ENCODE peak calls at places on chromosome 21, in eight cellular contexts. One of them, this sample, is unnamed.

GRCh38 chr21:34501716-34502115 is 10.3 kb downstream of the KCNE1 start:
- DNase-seq in BE2C: no peak
- DNase-seq in hepatocyte: no peak
- DNase-seq in ovary: no peak
- DNase-seq in AG04450: no peak
- DNase-seq in A549: no peak
- DNase-seq in progenitor cell of endocrine pancreas: no peak
- DNase-seq in PC-3: no peak
- DNase-seq in this sample: no peak

GRCh38 chr21:14646893-14647292 is 100.8 kb upstream of the SAMSN1 start:
- DNase-seq in BE2C: no peak
- DNase-seq in AG04450: no peak
- DNase-seq in ovary: no peak
- DNase-seq in A549: no peak
- DNase-seq in hepatocyte: no peak
- DNase-seq in progenitor cell of endocrine pancreas: no peak
- DNase-seq in PC-3: no peak
- DNase-seq in this sample: no peak

GRCh38 chr21:37368536-37369279 is 2.1 kb downstream of the DYRK1A start:
- DNase-seq in PC-3: peak
- DNase-seq in hepatocyte: peak
- DNase-seq in BE2C: no peak
- DNase-seq in A549: no peak
- DNase-seq in progenitor cell of endocrine pancreas: no peak
- DNase-seq in ovary: no peak
- DNase-seq in AG04450: no peak
- DNase-seq in this sample: no peak

GRCh38 chr21:41250519-41250918 is 66.1 kb upstream of the FAM3B start:
- DNase-seq in A549: no peak
- DNase-seq in ovary: no peak
- DNase-seq in hepatocyte: no peak
- DNase-seq in progenitor cell of endocrine pancreas: no peak
- DNase-seq in BE2C: no peak
- DNase-seq in PC-3: peak
- DNase-seq in AG04450: no peak
- DNase-seq in this sample: no peak

GRCh38 chr21:14900611-14901010 is 164.2 kb downstream of the NRIP1 start:
- DNase-seq in A549: no peak
- DNase-seq in progenitor cell of endocrine pancreas: no peak
- DNase-seq in hepatocyte: no peak
- DNase-seq in PC-3: peak
- DNase-seq in AG04450: no peak
- DNase-seq in ovary: no peak
- DNase-seq in BE2C: no peak
- DNase-seq in this sample: no peak

GRCh38 chr21:42414928-42415769 is 11.4 kb downstream of the UBASH3A start:
- DNase-seq in hepatocyte: no peak
- DNase-seq in PC-3: peak
- DNase-seq in A549: peak
- DNase-seq in AG04450: no peak
- DNase-seq in progenitor cell of endocrine pancreas: no peak
- DNase-seq in BE2C: no peak
- DNase-seq in ovary: peak
- DNase-seq in this sample: no peak

GRCh38 chr21:45109831-45110492 is 35.6 kb downstream of the ADARB1 start:
- DNase-seq in A549: no peak
- DNase-seq in BE2C: no peak
- DNase-seq in PC-3: no peak
- DNase-seq in hepatocyte: no peak
- DNase-seq in ovary: no peak
- DNase-seq in progenitor cell of endocrine pancreas: no peak
- DNase-seq in AG04450: no peak
- DNase-seq in this sample: peak

GRCh38 chr21:45620201-45620600 is 23.3 kb upstream of the PCBP3 start:
- DNase-seq in ovary: no peak
- DNase-seq in progenitor cell of endocrine pancreas: no peak
- DNase-seq in A549: no peak
- DNase-seq in BE2C: peak
- DNase-seq in AG04450: no peak
- DNase-seq in hepatocyte: no peak
- DNase-seq in PC-3: no peak
- DNase-seq in this sample: no peak

GRCh38 chr21:15170614-15171013 is 105.8 kb upstream of the NRIP1 start:
- DNase-seq in progenitor cell of endocrine pancreas: no peak
- DNase-seq in ovary: no peak
- DNase-seq in hepatocyte: no peak
- DNase-seq in AG04450: no peak
- DNase-seq in PC-3: no peak
- DNase-seq in BE2C: no peak
- DNase-seq in A549: no peak
- DNase-seq in this sample: no peak

GRCh38 chr21:23874271-23874670 is 1733.0 kb downstream of the MRPL39 start:
- DNase-seq in AG04450: no peak
- DNase-seq in A549: no peak
- DNase-seq in progenitor cell of endocrine pancreas: no peak
- DNase-seq in hepatocyte: no peak
- DNase-seq in BE2C: no peak
- DNase-seq in PC-3: no peak
- DNase-seq in ovary: no peak
- DNase-seq in this sample: no peak

GRCh38 chr21:46111193-46111571 is 13.3 kb downstream of the COL6A2 start:
- DNase-seq in PC-3: no peak
- DNase-seq in ovary: peak
- DNase-seq in AG04450: no peak
- DNase-seq in A549: no peak
- DNase-seq in hepatocyte: no peak
- DNase-seq in BE2C: peak
- DNase-seq in progenitor cell of endocrine pancreas: peak
- DNase-seq in this sample: no peak

GRCh38 chr21:27058673-27059365 is 91.9 kb upstream of the ADAMTS5 start:
- DNase-seq in BE2C: no peak
- DNase-seq in progenitor cell of endocrine pancreas: no peak
- DNase-seq in PC-3: no peak
- DNase-seq in A549: no peak
- DNase-seq in hepatocyte: no peak
- DNase-seq in AG04450: no peak
- DNase-seq in ovary: no peak
- DNase-seq in this sample: no peak

GRCh38 chr21:41777934-41778815 is 11.3 kb upstream of the RIPK4 start:
- DNase-seq in A549: no peak
- DNase-seq in progenitor cell of endocrine pancreas: peak
- DNase-seq in ovary: peak
- DNase-seq in BE2C: peak
- DNase-seq in hepatocyte: peak
- DNase-seq in AG04450: peak
- DNase-seq in PC-3: peak
- DNase-seq in this sample: peak

GRCh38 chr21:15534450-15534886 is 195.3 kb upstream of the USP25 start:
- DNase-seq in PC-3: no peak
- DNase-seq in AG04450: no peak
- DNase-seq in BE2C: no peak
- DNase-seq in ovary: no peak
- DNase-seq in progenitor cell of endocrine pancreas: no peak
- DNase-seq in A549: no peak
- DNase-seq in hepatocyte: no peak
- DNase-seq in this sample: no peak

GRCh38 chr21:42298237-42298636 is 17.0 kb downstream of the TFF3 start:
- DNase-seq in BE2C: no peak
- DNase-seq in ovary: no peak
- DNase-seq in AG04450: no peak
- DNase-seq in hepatocyte: peak
- DNase-seq in PC-3: peak
- DNase-seq in A549: no peak
- DNase-seq in progenitor cell of endocrine pancreas: no peak
- DNase-seq in this sample: no peak

GRCh38 chr21:28334407-28334806 is 658.3 kb downstream of the LTN1 start:
- DNase-seq in A549: no peak
- DNase-seq in AG04450: no peak
- DNase-seq in PC-3: peak
- DNase-seq in BE2C: no peak
- DNase-seq in ovary: no peak
- DNase-seq in hepatocyte: no peak
- DNase-seq in progenitor cell of endocrine pancreas: no peak
- DNase-seq in this sample: no peak

GRCh38 chr21:28338906-28339305 is 653.8 kb downstream of the LTN1 start:
- DNase-seq in PC-3: no peak
- DNase-seq in hepatocyte: no peak
- DNase-seq in progenitor cell of endocrine pancreas: no peak
- DNase-seq in AG04450: no peak
- DNase-seq in A549: no peak
- DNase-seq in ovary: no peak
- DNase-seq in BE2C: peak
- DNase-seq in this sample: no peak

GRCh38 chr21:28337319-28337718 is 655.4 kb downstream of the LTN1 start:
- DNase-seq in hepatocyte: peak
- DNase-seq in ovary: no peak
- DNase-seq in AG04450: peak
- DNase-seq in PC-3: peak
- DNase-seq in A549: no peak
- DNase-seq in BE2C: no peak
- DNase-seq in progenitor cell of endocrine pancreas: no peak
- DNase-seq in this sample: peak

GRCh38 chr21:28333455-28334108 is 659.1 kb downstream of the LTN1 start:
- DNase-seq in hepatocyte: no peak
- DNase-seq in A549: no peak
- DNase-seq in ovary: no peak
- DNase-seq in progenitor cell of endocrine pancreas: no peak
- DNase-seq in PC-3: no peak
- DNase-seq in BE2C: no peak
- DNase-seq in AG04450: peak
- DNase-seq in this sample: peak

DNA sequence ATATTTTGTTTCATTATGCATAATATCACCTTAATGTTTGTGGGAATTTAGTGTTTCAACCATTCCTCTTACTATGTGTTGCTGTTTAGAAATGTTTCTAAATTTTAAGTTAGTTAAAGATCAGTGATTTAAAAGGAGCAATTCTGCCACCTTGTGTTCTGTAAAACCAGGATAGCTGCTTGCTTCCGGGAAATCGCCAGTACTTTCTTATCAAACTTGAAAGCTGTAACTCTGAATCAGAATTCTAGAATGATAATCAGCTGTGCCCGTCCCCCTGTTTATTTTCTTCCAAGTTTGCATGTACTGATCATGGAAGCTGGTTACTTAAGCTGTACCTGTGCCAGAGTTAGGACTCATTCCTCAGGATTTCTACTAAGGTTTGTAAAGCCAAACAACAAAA is 656.4 kb downstream of the LTN1 start:
- DNase-seq in ovary: no peak
- DNase-seq in BE2C: peak
- DNase-seq in hepatocyte: peak
- DNase-seq in PC-3: peak
- DNase-seq in progenitor cell of endocrine pancreas: no peak
- DNase-seq in AG04450: peak
- DNase-seq in A549: no peak
- DNase-seq in this sample: peak
- TF ChIP-seq CTCF in ovary: peak
- TF ChIP-seq CTCF in BE2C: peak
- TF ChIP-seq CTCF in hepatocyte: peak
- TF ChIP-seq CTCF in PC-3: peak
- TF ChIP-seq CTCF in progenitor cell of endocrine pancreas: peak
- TF ChIP-seq CTCF in AG04450: peak
- TF ChIP-seq CTCF in A549: no peak
- TF ChIP-seq CTCF in this sample: peak

DNA sequence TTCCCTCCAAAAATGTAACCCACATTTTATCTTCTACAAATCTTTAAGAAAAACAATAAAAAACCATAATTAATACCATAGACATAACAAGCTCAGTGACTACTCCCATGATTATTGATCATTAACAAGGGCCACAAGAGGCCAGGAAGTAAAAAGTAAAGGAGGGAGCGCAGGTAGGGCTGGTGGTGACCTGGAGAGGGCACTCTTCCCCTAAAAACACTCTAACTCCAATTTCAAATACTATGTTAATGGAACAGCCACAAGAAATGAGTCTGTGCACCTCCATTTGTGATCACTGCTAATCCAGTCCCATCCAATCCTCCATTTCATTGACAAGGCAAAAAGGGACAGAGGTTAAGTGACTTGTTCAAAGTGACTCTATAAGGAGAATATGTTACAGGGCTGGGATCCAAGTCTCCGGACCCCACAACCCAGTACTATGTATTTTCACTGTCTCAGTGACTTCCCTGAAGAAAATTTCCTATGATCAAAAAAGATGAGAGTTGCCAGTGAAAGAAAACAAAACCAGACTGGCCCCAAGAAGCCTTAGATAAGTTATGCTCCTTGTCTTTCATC is 41.2 kb upstream of the CFAP298 start:
- DNase-seq in progenitor cell of endocrine pancreas: no peak
- DNase-seq in AG04450: no peak
- DNase-seq in BE2C: peak
- DNase-seq in PC-3: peak
- DNase-seq in A549: peak
- DNase-seq in ovary: no peak
- DNase-seq in hepatocyte: peak
- DNase-seq in this sample: no peak
- TF ChIP-seq CTCF in progenitor cell of endocrine pancreas: peak
- TF ChIP-seq CTCF in AG04450: peak
- TF ChIP-seq CTCF in BE2C: peak
- TF ChIP-seq CTCF in PC-3: peak
- TF ChIP-seq CTCF in A549: peak
- TF ChIP-seq CTCF in ovary: no peak
- TF ChIP-seq CTCF in hepatocyte: peak
- TF ChIP-seq CTCF in this sample: peak

GRCh38 chr21:16956824-16957223 is 556.0 kb upstream of the CXADR start:
- DNase-seq in AG04450: no peak
- DNase-seq in PC-3: no peak
- DNase-seq in progenitor cell of endocrine pancreas: no peak
- DNase-seq in ovary: no peak
- DNase-seq in A549: no peak
- DNase-seq in BE2C: no peak
- DNase-seq in hepatocyte: no peak
- DNase-seq in this sample: no peak

GRCh38 chr21:16954787-16955186 is 558.1 kb upstream of the CXADR start:
- DNase-seq in PC-3: no peak
- DNase-seq in progenitor cell of endocrine pancreas: no peak
- DNase-seq in AG04450: no peak
- DNase-seq in BE2C: no peak
- DNase-seq in A549: no peak
- DNase-seq in hepatocyte: peak
- DNase-seq in ovary: no peak
- DNase-seq in this sample: no peak
- TF ChIP-seq CTCF in PC-3: no peak
- TF ChIP-seq CTCF in progenitor cell of endocrine pancreas: no peak
- TF ChIP-seq CTCF in AG04450: no peak
- TF ChIP-seq CTCF in BE2C: no peak
- TF ChIP-seq CTCF in A549: no peak
- TF ChIP-seq CTCF in hepatocyte: no peak
- TF ChIP-seq CTCF in ovary: no peak
- TF ChIP-seq CTCF in this sample: no peak

GRCh38 chr21:21750124-21750825 is 752.1 kb downstream of the NCAM2 start:
- DNase-seq in progenitor cell of endocrine pancreas: no peak
- DNase-seq in AG04450: no peak
- DNase-seq in hepatocyte: no peak
- DNase-seq in BE2C: no peak
- DNase-seq in A549: no peak
- DNase-seq in PC-3: no peak
- DNase-seq in ovary: no peak
- DNase-seq in this sample: no peak

DNA sequence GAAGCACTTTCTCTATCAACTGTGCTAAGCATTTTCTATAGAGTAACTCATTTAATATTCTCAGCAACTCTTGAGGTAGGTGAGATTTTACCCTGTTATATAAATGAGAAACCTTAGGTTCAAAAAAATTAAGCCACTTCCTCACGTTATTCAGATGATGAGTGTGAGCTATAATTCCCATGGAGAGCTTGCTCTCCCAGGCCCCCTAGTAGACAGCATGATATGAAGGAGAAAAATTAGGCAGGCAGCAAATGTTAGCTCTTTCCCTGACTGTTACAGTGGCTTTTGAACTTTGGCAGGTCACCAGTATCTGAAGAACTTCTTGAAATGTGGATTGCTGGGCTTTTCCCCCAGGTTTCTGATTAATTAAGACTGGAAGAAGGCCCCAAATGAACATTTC is 753.1 kb downstream of the NCAM2 start:
- DNase-seq in hepatocyte: no peak
- DNase-seq in PC-3: no peak
- DNase-seq in AG04450: no peak
- DNase-seq in ovary: no peak
- DNase-seq in BE2C: peak
- DNase-seq in progenitor cell of endocrine pancreas: no peak
- DNase-seq in A549: no peak
- DNase-seq in this sample: no peak
- TF ChIP-seq CTCF in hepatocyte: no peak
- TF ChIP-seq CTCF in PC-3: no peak
- TF ChIP-seq CTCF in AG04450: no peak
- TF ChIP-seq CTCF in ovary: no peak
- TF ChIP-seq CTCF in BE2C: peak
- TF ChIP-seq CTCF in progenitor cell of endocrine pancreas: no peak
- TF ChIP-seq CTCF in A549: no peak
- TF ChIP-seq CTCF in this sample: no peak